ENCODE peak calls at places on chromosomes 3 and 15, in five cellular contexts. M is HepG2, R is HCT116, H is GM23338, O is upper lobe of left lung. Q is an unnamed sample.

GRCh38 chr3:33030802-33031201 is 66.1 kb downstream of the GLB1 start:
- ATAC-seq in O (no peak), R (peak; percentile 40), H (peak; percentile 66), M (peak; percentile 40), Q (no peak)

GRCh38 chr3:6492306-6492705 is 368.6 kb upstream of the GRM7 start:
- ATAC-seq in R (no peak), O (no peak), H (no peak), M (no peak), Q (no peak)

GRCh38 chr3:11514191-11514770 is 129.4 kb downstream of the VGLL4 start:
- ATAC-seq in M (peak; percentile 97), O (peak; percentile 91), H (no peak), R (no peak), Q (peak; percentile 75)

GRCh38 chr15:67745059-67745993 is 80.0 kb upstream of the SKOR1 start:
- ATAC-seq in R (no peak), M (no peak), O (no peak), H (no peak), Q (no peak)

GRCh38 chr15:101188517-101189340 is 63.1 kb downstream of the CHSY1 start:
- ATAC-seq in H (peak; percentile 19), M (no peak), O (peak; percentile 18), R (no peak), Q (peak; percentile 40)

GRCh38 chr15:41689834-41690233 is 29.6 kb downstream of the MGA start:
- ATAC-seq in M (no peak), R (no peak), H (no peak), O (no peak), Q (no peak)

GRCh38 chr3:102400142-102400541 is 34.7 kb upstream of the ZPLD1 start:
- ATAC-seq in M (no peak), R (peak; percentile 55), O (no peak), H (no peak), Q (no peak)

GRCh38 chr15:68407886-68408500 is 24.0 kb downstream of the ITGA11 start:
- ATAC-seq in R (no peak), M (no peak), H (no peak), O (peak; percentile 22), Q (no peak)

GRCh38 chr3:139095803-139096466 is 51.2 kb upstream of the PRR23C start:
- ATAC-seq in M (no peak), H (no peak), O (no peak), R (no peak), Q (no peak)

GRCh38 chr3:136114421-136114820 is 81.7 kb downstream of the MSL2 start:
- ATAC-seq in O (no peak), R (no peak), M (peak; percentile 96), H (no peak), Q (no peak)

GRCh38 chr3:44584646-44585501 is at the start of gene ZNF660:
- ATAC-seq in M (peak; percentile 96), R (no peak), O (peak; percentile 96), H (peak; percentile 98), Q (peak; percentile 94)

GRCh38 chr3:52210037-52210436 is 12.1 kb downstream of the ALAS1 start:
- ATAC-seq in H (no peak), O (no peak), R (no peak), M (peak; percentile 80), Q (no peak)

GRCh38 chr3:23113455-23114171 is 89.5 kb upstream of the UBE2E2 start:
- ATAC-seq in M (no peak), O (peak; percentile 83), H (no peak), R (no peak), Q (peak; percentile 86)

GRCh38 chr15:63274427-63274826 is 3.0 kb upstream of the APH1B start:
- ATAC-seq in M (no peak), H (peak; percentile 5), R (no peak), O (no peak), Q (no peak)

GRCh38 chr3:100269410-100270217 is 8.8 kb downstream of the TBC1D23 start:
- ATAC-seq in O (no peak), H (no peak), R (peak; percentile 88), M (no peak), Q (no peak)

GRCh38 chr3:149473314-149473990 is 1.0 kb upstream of the TM4SF4 start:
- ATAC-seq in M (no peak), R (peak; percentile 79), H (no peak), O (peak; percentile 80), Q (peak; percentile 61)

GRCh38 chr3:120450914-120451669 is at the start of gene FSTL1:
- ATAC-seq in M (peak; percentile 21), O (peak; percentile 88), H (peak; percentile 70), R (peak; percentile 72), Q (peak; percentile 61)
- TF ChIP-seq POLR2AphosphoS5 in M (no peak), O (no peak), H (peak; percentile 89), R (peak; percentile 52), Q (peak; percentile 93)

GRCh38 chr3:120160050-120160449 is 65.8 kb upstream of the GSK3B start:
- ATAC-seq in R (no peak), H (peak; percentile 43), O (peak; percentile 93), M (peak; percentile 52), Q (peak; percentile 96)
- TF ChIP-seq POLR2AphosphoS5 in R (peak; percentile 48), H (no peak), O (peak; percentile 63), M (no peak), Q (peak; percentile 90)

GRCh38 chr3:132550579-132551305 is 46.3 kb upstream of the ACKR4 start:
- ATAC-seq in O (no peak), M (no peak), H (no peak), R (no peak), Q (no peak)

GRCh38 chr3:132556467-132557159 is 40.5 kb upstream of the ACKR4 start:
- ATAC-seq in H (peak; percentile 37), R (no peak), O (peak; percentile 92), M (no peak), Q (peak; percentile 90)

GRCh38 chr3:132553811-132554210 is 43.3 kb upstream of the ACKR4 start:
- ATAC-seq in H (no peak), O (no peak), R (no peak), M (no peak), Q (peak; percentile 27)

GRCh38 chr3:132555316-132556035 is 41.6 kb upstream of the ACKR4 start:
- ATAC-seq in O (no peak), H (no peak), R (no peak), M (no peak), Q (no peak)

DNA sequence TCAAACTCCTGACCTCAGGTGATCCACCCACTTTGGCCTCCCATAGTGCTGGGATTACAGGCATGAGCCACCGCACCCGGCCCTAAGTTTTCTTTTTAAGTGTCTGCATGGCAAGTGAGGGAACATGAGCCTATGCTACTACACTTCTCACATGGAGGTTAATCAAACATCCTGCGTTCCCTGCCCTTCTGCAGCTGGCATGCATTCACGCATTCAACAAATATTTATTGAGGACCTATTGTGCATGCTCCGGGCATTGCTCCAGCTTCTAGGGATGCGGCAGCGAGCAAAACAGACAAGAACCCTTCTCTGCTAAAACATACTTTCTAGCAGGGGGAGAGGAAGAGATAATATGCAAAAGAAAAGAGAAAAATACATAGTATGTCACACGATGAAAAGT is 42.6 kb upstream of the ACKR4 start:
- ATAC-seq in O (no peak), R (no peak), M (no peak), H (peak; percentile 20), Q (no peak)
- TF ChIP-seq POLR2AphosphoS5 in O (no peak), R (no peak), M (no peak), H (no peak), Q (no peak)

GRCh38 chr15:29063646-29064045 is 177.9 kb downstream of the APBA2 start:
- ATAC-seq in H (no peak), M (no peak), R (no peak), O (no peak), Q (no peak)
- TF ChIP-seq POLR2AphosphoS5 in H (no peak), M (no peak), R (no peak), O (no peak), Q (no peak)

GRCh38 chr15:92653366-92653765 is 2.2 kb downstream of the FAM174B start:
- ATAC-seq in H (no peak), O (no peak), M (no peak), R (no peak), Q (no peak)

GRCh38 chr15:92654662-92655061 is 913 bp downstream of the FAM174B start:
- ATAC-seq in H (no peak), R (no peak), M (no peak), O (no peak), Q (no peak)

GRCh38 chr15:92652576-92652966 is 3.0 kb downstream of the FAM174B start:
- ATAC-seq in M (no peak), H (no peak), O (no peak), R (no peak), Q (no peak)

GRCh38 chr15:92655178-92655995 is at the start of gene FAM174B:
- ATAC-seq in O (peak; percentile 81), H (peak; percentile 89), M (peak; percentile 53), R (no peak), Q (peak; percentile 70)

GRCh38 chr15:92653836-92654524 is 1.6 kb downstream of the FAM174B start:
- ATAC-seq in M (peak; percentile 83), H (peak; percentile 8), O (peak; percentile 49), R (no peak), Q (peak; percentile 76)
- TF ChIP-seq POLR2AphosphoS5 in M (no peak), H (no peak), O (no peak), R (no peak), Q (peak; percentile 24)

DNA sequence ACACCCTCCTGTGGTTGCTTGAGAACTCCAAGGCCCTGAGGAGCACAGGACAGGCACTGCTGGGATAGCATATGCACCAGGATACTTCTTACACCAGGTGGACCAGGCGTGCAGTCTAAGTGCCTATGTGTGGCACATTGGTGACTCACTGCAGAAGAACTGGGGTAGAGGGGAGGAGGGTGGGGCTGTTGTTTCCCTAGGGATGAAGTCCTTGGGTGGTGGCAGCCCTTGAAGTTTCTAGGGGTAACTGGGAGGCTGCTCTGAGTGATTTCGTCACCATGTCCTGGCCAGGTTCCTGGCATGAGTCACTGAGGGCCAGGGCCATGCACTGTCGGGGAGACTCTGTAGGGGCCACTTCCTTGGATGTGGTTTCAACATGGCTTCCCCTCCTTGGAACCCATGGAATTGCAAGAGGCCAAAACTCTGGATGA is 15.9 kb downstream of the MYZAP start:
- ATAC-seq in H (no peak), R (peak; percentile 91), M (peak; percentile 49), O (peak; percentile 62), Q (peak; percentile 32)
- TF ChIP-seq POLR2AphosphoS5 in H (no peak), R (peak; percentile 60), M (no peak), O (peak; percentile 50), Q (no peak)

DNA sequence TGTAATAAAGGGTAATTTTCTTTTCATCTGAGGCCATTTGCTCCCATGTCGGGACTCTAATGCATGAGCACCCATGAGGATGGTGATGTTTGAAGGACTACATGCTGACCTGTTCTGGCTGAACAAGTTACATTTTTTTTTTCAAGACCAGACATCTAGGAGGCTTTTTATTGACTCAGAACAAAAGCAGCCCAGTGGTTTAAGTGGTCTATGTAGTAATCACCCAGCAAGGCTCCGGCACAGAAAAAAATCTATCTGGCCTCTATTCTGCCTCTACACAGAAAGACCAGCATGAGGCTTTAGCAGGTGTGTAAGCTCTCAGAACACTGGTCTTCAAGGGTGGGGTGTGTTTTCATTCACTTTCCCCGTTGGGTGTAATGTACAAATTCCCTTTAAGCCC is 95.1 kb upstream of the ZBED2 start:
- ATAC-seq in R (no peak), O (no peak), H (no peak), M (no peak), Q (no peak)
- TF ChIP-seq POLR2AphosphoS5 in R (no peak), O (no peak), H (no peak), M (no peak), Q (no peak)

GRCh38 chr3:159824341-159824740 is 164.3 kb upstream of the IL12A start:
- ATAC-seq in O (peak; percentile 88), R (peak; percentile 85), M (no peak), H (no peak), Q (peak; percentile 90)
- TF ChIP-seq POLR2AphosphoS5 in O (peak; percentile 56), R (no peak), M (no peak), H (no peak), Q (peak; percentile 80)

Q was measured in gastroesophageal sphincter.